ENCODE peak calls at places on chromosomes 6 and 20, in six cellular contexts. H is stimulated activated CD8-positive, alpha-beta memory T cell treated with anti-CD3 and anti-CD28 coated beads, Interleukin-2, amount 100 ng/mL, for 48 hours; N is stimulated activated naive CD4-positive, alpha-beta T cell; W is pancreas; V is choroid plexus epithelial cell; I is NCI-H1105. F is an unnamed sample.

GRCh38 chr20:25389858-25390537 is 637 bp downstream of the ABHD12 start:
- DNase-seq in I (peak), H (peak), N (no peak), V (no peak), W (peak), F (peak)

GRCh38 chr6:3355358-3356055 is 96.8 kb downstream of the PSMG4 start:
- DNase-seq in H (no peak), W (no peak), N (peak), V (peak), I (peak), F (peak)

GRCh38 chr20:39571171-39571570 is 609.0 kb downstream of the DHX35 start:
- DNase-seq in H (no peak), V (no peak), I (no peak), N (no peak), W (no peak), F (peak)

GRCh38 chr20:32446301-32447100 is 88.4 kb downstream of the ASXL1 start:
- DNase-seq in V (no peak), I (no peak), H (no peak), W (peak), N (no peak), F (no peak)

GRCh38 chr6:90087103-90087833 is 193.0 kb downstream of the GJA10 start:
- DNase-seq in H (no peak), N (no peak), I (no peak), V (peak), W (no peak), F (no peak)

GRCh38 chr20:4556781-4557180 is 164.9 kb upstream of the PRND start:
- DNase-seq in I (no peak), W (no peak), H (no peak), V (no peak), N (no peak), F (no peak)

GRCh38 chr20:35619196-35620095 is 3.8 kb downstream of the SPAG4 start:
- DNase-seq in N (peak), H (peak), W (peak), I (peak), V (peak), F (peak)

GRCh38 chr6:53873922-53874321 is 79.1 kb downstream of the LRRC1 start:
- DNase-seq in V (peak), W (no peak), H (no peak), I (no peak), N (no peak), F (no peak)

GRCh38 chr20:47951521-47951951 is 166.3 kb upstream of the SULF2 start:
- DNase-seq in V (peak), N (no peak), H (no peak), W (no peak), I (no peak), F (no peak)

GRCh38 chr20:57662028-57662312 is 41.7 kb upstream of the ZBP1 start:
- DNase-seq in W (peak), I (no peak), H (no peak), V (no peak), N (no peak), F (no peak)

GRCh38 chr20:48298851-48299484 is 513.7 kb upstream of the SULF2 start:
- DNase-seq in H (no peak), V (peak), N (no peak), W (no peak), I (peak), F (peak)

GRCh38 chr20:24698706-24699206 is 229.3 kb downstream of the SYNDIG1 start:
- DNase-seq in I (no peak), W (no peak), V (no peak), H (no peak), N (no peak), F (no peak)

GRCh38 chr6:52407467-52407866 is 12.7 kb upstream of the EFHC1 start:
- DNase-seq in I (peak), H (no peak), W (no peak), N (no peak), V (peak), F (peak)

GRCh38 chr20:49380245-49380875 is 102.1 kb downstream of the KCNB1 start:
- DNase-seq in N (no peak), V (no peak), H (no peak), I (no peak), W (no peak), F (peak)

GRCh38 chr6:90369024-90369519 is 72.4 kb upstream of the BACH2 start:
- DNase-seq in H (no peak), V (peak), I (no peak), N (no peak), W (no peak), F (peak)

GRCh38 chr20:6074145-6074561 is 20.3 kb upstream of the LRRN4 start:
- DNase-seq in H (no peak), I (peak), N (no peak), W (no peak), V (peak), F (peak)

GRCh38 chr6:160036790-160037206 is 67.9 kb downstream of the IGF2R start:
- DNase-seq in V (no peak), N (no peak), W (no peak), H (no peak), I (no peak), F (no peak)

GRCh38 chr6:153059757-153060156 is 57.2 kb upstream of the MTRF1L start:
- DNase-seq in I (no peak), V (peak), N (no peak), H (no peak), W (no peak), F (peak)

GRCh38 chr20:19783966-19784401 is 25.9 kb downstream of the RIN2 start:
- DNase-seq in H (no peak), W (peak), N (no peak), I (no peak), V (peak), F (no peak)

GRCh38 chr6:115271434-115271833 is 789.3 kb downstream of the FRK start:
- DNase-seq in I (peak), W (no peak), H (no peak), V (no peak), N (no peak), F (peak)

GRCh38 chr20:46122071-46122470 is 4.0 kb downstream of the CD40 start:
- DNase-seq in W (no peak), H (no peak), I (no peak), N (no peak), V (peak), F (no peak)

GRCh38 chr6:159068904-159069578 is 24.2 kb upstream of the TAGAP start:
- DNase-seq in I (no peak), N (no peak), V (no peak), W (no peak), H (no peak), F (peak)

GRCh38 chr20:62824476-62825287 is 7.8 kb downstream of the COL9A3 start:
- DNase-seq in H (no peak), N (peak), W (peak), V (peak), I (peak), F (peak)

GRCh38 chr6:106560966-106561740 is 68.1 kb downstream of the RTN4IP1 start:
- DNase-seq in N (no peak), W (no peak), V (peak), I (no peak), H (no peak), F (no peak)

GRCh38 chr6:130559166-130559565 is 193.3 kb downstream of the TMEM200A start:
- DNase-seq in N (no peak), H (no peak), W (no peak), I (no peak), V (peak), F (no peak)

F was measured in mesendoderm.